ENCODE peak calls at places on chromosomes 13 and 19, in nine cellular contexts. Q is small intestine; F is left cardiac atrium; M is ACHN; Z is DMS79 treated with DMSO at 0.1 percent for 48 hours; L is stimulated activated CD4-positive, alpha-beta T cell treated with anti-CD3 and anti-CD28 coated beads, Interleukin-4, amount 100 ng/mL, for 1 hour; D is COR-L47; J is left ventricle myocardium inferior; P is right cardiac atrium. E is an unnamed sample.

GRCh38 chr19:45791744-45792481 is 732 bp downstream of the DMWD start:
- DNase-seq in Q (no peak), F (no peak), M (no peak), Z (no peak), L (no peak), D (no peak), J (no peak), P (no peak), E (no peak)

GRCh38 chr19:30106417-30107095 is 164.5 kb downstream of the URI1 start:
- DNase-seq in Q (no peak), F (no peak), M (no peak), Z (no peak), L (no peak), D (no peak), J (no peak), P (no peak), E (no peak)

GRCh38 chr19:2476451-2477140 is 669 bp downstream of the GADD45B start:
- DNase-seq in Q (peak; percentile 41), F (peak; percentile 63), M (peak; percentile 44), Z (no peak), L (peak; percentile 77), D (peak; percentile 24), J (peak; percentile 49), P (peak; percentile 69), E (peak; percentile 51)

GRCh38 chr13:24148414-24149305 is 11.9 kb upstream of the SPATA13 start:
- DNase-seq in Q (peak; percentile 85), F (no peak), M (peak; percentile 93), Z (no peak), L (no peak), D (no peak), J (no peak), P (no peak), E (peak; percentile 94)

GRCh38 chr13:21684576-21684975 is 13.7 kb downstream of the FGF9 start:
- DNase-seq in Q (no peak), F (no peak), M (no peak), Z (no peak), L (no peak), D (no peak), J (no peak), P (no peak), E (peak; percentile 48)

GRCh38 chr13:111632906-111633305 is 312.5 kb downstream of the TEX29 start:
- DNase-seq in Q (peak; percentile 3), F (no peak), M (no peak), Z (no peak), L (no peak), D (no peak), J (no peak), P (no peak), E (no peak)

GRCh38 chr13:25687622-25688225 is 315.9 kb downstream of the ATP8A2 start:
- DNase-seq in Q (peak; percentile 8), F (no peak), M (no peak), Z (peak; percentile 58), L (no peak), D (peak; percentile 62), J (no peak), P (peak; percentile 16), E (no peak)

GRCh38 chr13:113882266-113882627 is 18.4 kb upstream of the GAS6 start:
- DNase-seq in Q (no peak), F (peak; percentile 76), M (no peak), Z (no peak), L (no peak), D (no peak), J (peak; percentile 80), P (peak; percentile 77), E (peak; percentile 21)

GRCh38 chr19:49774969-49775368 is 8.2 kb downstream of the AP2A1 start:
- DNase-seq in Q (no peak), F (no peak), M (no peak), Z (no peak), L (no peak), D (no peak), J (no peak), P (no peak), E (no peak)

GRCh38 chr13:114001331-114002008 is 27.6 kb upstream of the C13orf46 start:
- DNase-seq in Q (no peak), F (peak; percentile 14), M (no peak), Z (no peak), L (no peak), D (no peak), J (no peak), P (peak; percentile 14), E (no peak)

GRCh38 chr13:29474991-29475390 is 120.5 kb downstream of the SLC7A1 start:
- DNase-seq in Q (no peak), F (no peak), M (no peak), Z (no peak), L (no peak), D (no peak), J (no peak), P (no peak), E (no peak)

GRCh38 chr19:48154003-48154402 is 16.1 kb downstream of the LIG1 start:
- DNase-seq in Q (no peak), F (no peak), M (no peak), Z (no peak), L (no peak), D (no peak), J (no peak), P (no peak), E (no peak)

GRCh38 chr19:47820410-47820809 is 1.3 kb upstream of the CRX start:
- DNase-seq in Q (no peak), F (no peak), M (no peak), Z (no peak), L (no peak), D (no peak), J (no peak), P (no peak), E (no peak)

GRCh38 chr19:16295071-16295470 is 29.6 kb upstream of the KLF2 start:
- DNase-seq in Q (no peak), F (no peak), M (no peak), Z (no peak), L (no peak), D (no peak), J (no peak), P (no peak), E (no peak)

GRCh38 chr19:50357178-50358100 is 8.0 kb downstream of the NAPSA start:
- DNase-seq in Q (peak; percentile 70), F (peak; percentile 83), M (peak; percentile 56), Z (peak; percentile 79), L (peak; percentile 89), D (peak; percentile 35), J (peak; percentile 77), P (peak; percentile 75), E (peak; percentile 54)

GRCh38 chr19:47110521-47111080 is 3.0 kb downstream of the ZC3H4 start:
- DNase-seq in Q (peak; percentile 62), F (no peak), M (no peak), Z (peak; percentile 74), L (peak; percentile 61), D (no peak), J (no peak), P (no peak), E (no peak)

GRCh38 chr13:30257433-30258099 is 49.8 kb downstream of the KATNAL1 start:
- DNase-seq in Q (no peak), F (no peak), M (no peak), Z (no peak), L (no peak), D (no peak), J (no peak), P (no peak), E (peak; percentile 14)

GRCh38 chr13:29844441-29844840 is 6.0 kb downstream of the UBL3 start:
- DNase-seq in Q (no peak), F (no peak), M (peak; percentile 25), Z (no peak), L (no peak), D (no peak), J (no peak), P (no peak), E (no peak)

GRCh38 chr13:106548064-106548696 is 12.7 kb upstream of the EFNB2 start:
- DNase-seq in Q (no peak), F (no peak), M (no peak), Z (no peak), L (no peak), D (no peak), J (no peak), P (no peak), E (no peak)

GRCh38 chr19:15072930-15073647 is 8.9 kb upstream of the OR1I1 start:
- DNase-seq in Q (no peak), F (no peak), M (no peak), Z (no peak), L (no peak), D (no peak), J (no peak), P (no peak), E (no peak)

GRCh38 chr19:3506384-3507340 is 551 bp downstream of the FZR1 start:
- DNase-seq in Q (peak; percentile 27), F (peak; percentile 48), M (no peak), Z (peak; percentile 20), L (peak; percentile 29), D (no peak), J (peak; percentile 42), P (peak; percentile 55), E (peak; percentile 53)

GRCh38 chr13:106373989-106374572 is 161.4 kb downstream of the EFNB2 start:
- DNase-seq in Q (no peak), F (no peak), M (no peak), Z (no peak), L (no peak), D (no peak), J (no peak), P (no peak), E (no peak)

GRCh38 chr13:92224052-92224821 is 825.8 kb downstream of the GPC5 start:
- DNase-seq in Q (no peak), F (no peak), M (no peak), Z (no peak), L (no peak), D (no peak), J (no peak), P (peak; percentile 13), E (peak; percentile 42)